ENCODE peak calls at places on chromosome 16, in ten cellular contexts. One of them, this sample, is unnamed.

GRCh38 chr16:72202014-72202413 is 30.1 kb upstream of the PMFBP1 start:
- DNase-seq in NCI-H2081: no peak
- DNase-seq in left lung: no peak
- DNase-seq in neural crest cell: no peak
- DNase-seq in SHP77: no peak
- DNase-seq in omental fat pad: no peak
- DNase-seq in lower leg skin: peak
- DNase-seq in NCI-H1092: no peak
- DNase-seq in naive thymus-derived CD8-positive, alpha-beta T cell: no peak
- DNase-seq in NCI-H1436: no peak
- DNase-seq in this sample: no peak

GRCh38 chr16:71467810-71468209 is 5.8 kb upstream of the ZNF23 start:
- DNase-seq in NCI-H2081: no peak
- DNase-seq in left lung: no peak
- DNase-seq in neural crest cell: peak
- DNase-seq in SHP77: no peak
- DNase-seq in omental fat pad: no peak
- DNase-seq in lower leg skin: no peak
- DNase-seq in NCI-H1092: no peak
- DNase-seq in naive thymus-derived CD8-positive, alpha-beta T cell: peak
- DNase-seq in NCI-H1436: no peak
- DNase-seq in this sample: peak

GRCh38 chr16:2475413-2476344 is 752 bp downstream of the TBC1D24 start:
- DNase-seq in NCI-H2081: peak
- DNase-seq in left lung: no peak
- DNase-seq in neural crest cell: no peak
- DNase-seq in SHP77: no peak
- DNase-seq in omental fat pad: no peak
- DNase-seq in lower leg skin: no peak
- DNase-seq in NCI-H1092: no peak
- DNase-seq in naive thymus-derived CD8-positive, alpha-beta T cell: peak
- DNase-seq in NCI-H1436: peak
- DNase-seq in this sample: no peak

GRCh38 chr16:65660390-65660789 is 538.5 kb upstream of the CDH11 start:
- DNase-seq in NCI-H2081: no peak
- DNase-seq in left lung: no peak
- DNase-seq in neural crest cell: no peak
- DNase-seq in SHP77: no peak
- DNase-seq in omental fat pad: no peak
- DNase-seq in lower leg skin: no peak
- DNase-seq in NCI-H1092: no peak
- DNase-seq in naive thymus-derived CD8-positive, alpha-beta T cell: no peak
- DNase-seq in NCI-H1436: no peak
- DNase-seq in this sample: no peak

GRCh38 chr16:87303431-87303930 is 13.7 kb downstream of the C16orf95 start:
- DNase-seq in NCI-H2081: no peak
- DNase-seq in left lung: no peak
- DNase-seq in neural crest cell: no peak
- DNase-seq in SHP77: no peak
- DNase-seq in omental fat pad: no peak
- DNase-seq in lower leg skin: no peak
- DNase-seq in NCI-H1092: no peak
- DNase-seq in naive thymus-derived CD8-positive, alpha-beta T cell: no peak
- DNase-seq in NCI-H1436: no peak
- DNase-seq in this sample: no peak

GRCh38 chr16:72827907-72828306 is 220.0 kb downstream of the ZFHX3 start:
- DNase-seq in NCI-H2081: no peak
- DNase-seq in left lung: no peak
- DNase-seq in neural crest cell: no peak
- DNase-seq in SHP77: peak
- DNase-seq in omental fat pad: no peak
- DNase-seq in lower leg skin: no peak
- DNase-seq in NCI-H1092: no peak
- DNase-seq in naive thymus-derived CD8-positive, alpha-beta T cell: no peak
- DNase-seq in NCI-H1436: no peak
- DNase-seq in this sample: no peak

GRCh38 chr16:17930280-17930679 is 406.3 kb downstream of the NPIPA8 start:
- DNase-seq in NCI-H2081: no peak
- DNase-seq in left lung: no peak
- DNase-seq in neural crest cell: no peak
- DNase-seq in SHP77: no peak
- DNase-seq in omental fat pad: no peak
- DNase-seq in lower leg skin: no peak
- DNase-seq in NCI-H1092: no peak
- DNase-seq in naive thymus-derived CD8-positive, alpha-beta T cell: no peak
- DNase-seq in NCI-H1436: no peak
- DNase-seq in this sample: no peak

GRCh38 chr16:81366316-81366932 is 51.7 kb downstream of the GAN start:
- DNase-seq in NCI-H2081: peak
- DNase-seq in left lung: no peak
- DNase-seq in neural crest cell: peak
- DNase-seq in SHP77: peak
- DNase-seq in omental fat pad: no peak
- DNase-seq in lower leg skin: no peak
- DNase-seq in NCI-H1092: no peak
- DNase-seq in naive thymus-derived CD8-positive, alpha-beta T cell: no peak
- DNase-seq in NCI-H1436: peak
- DNase-seq in this sample: peak

GRCh38 chr16:77273-77806 is 685 bp upstream of the MPG start:
- DNase-seq in NCI-H2081: peak
- DNase-seq in left lung: peak
- DNase-seq in neural crest cell: peak
- DNase-seq in SHP77: peak
- DNase-seq in omental fat pad: no peak
- DNase-seq in lower leg skin: peak
- DNase-seq in NCI-H1092: no peak
- DNase-seq in naive thymus-derived CD8-positive, alpha-beta T cell: no peak
- DNase-seq in NCI-H1436: no peak
- DNase-seq in this sample: peak

GRCh38 chr16:70570967-70571570 is 47.5 kb downstream of the SF3B3 start:
- DNase-seq in NCI-H2081: no peak
- DNase-seq in left lung: no peak
- DNase-seq in neural crest cell: no peak
- DNase-seq in SHP77: no peak
- DNase-seq in omental fat pad: no peak
- DNase-seq in lower leg skin: peak
- DNase-seq in NCI-H1092: no peak
- DNase-seq in naive thymus-derived CD8-positive, alpha-beta T cell: no peak
- DNase-seq in NCI-H1436: no peak
- DNase-seq in this sample: no peak

GRCh38 chr16:77298638-77299360 is 99.6 kb downstream of the SYCE1L start:
- DNase-seq in NCI-H2081: no peak
- DNase-seq in left lung: no peak
- DNase-seq in neural crest cell: no peak
- DNase-seq in SHP77: no peak
- DNase-seq in omental fat pad: no peak
- DNase-seq in lower leg skin: no peak
- DNase-seq in NCI-H1092: no peak
- DNase-seq in naive thymus-derived CD8-positive, alpha-beta T cell: no peak
- DNase-seq in NCI-H1436: no peak
- DNase-seq in this sample: no peak

GRCh38 chr16:31141489-31142108 is 6.1 kb upstream of the PRSS8 start:
- DNase-seq in NCI-H2081: no peak
- DNase-seq in left lung: no peak
- DNase-seq in neural crest cell: no peak
- DNase-seq in SHP77: peak
- DNase-seq in omental fat pad: no peak
- DNase-seq in lower leg skin: peak
- DNase-seq in NCI-H1092: no peak
- DNase-seq in naive thymus-derived CD8-positive, alpha-beta T cell: no peak
- DNase-seq in NCI-H1436: no peak
- DNase-seq in this sample: no peak

GRCh38 chr16:28538733-28539596 is at the start of gene NUPR1:
- DNase-seq in NCI-H2081: no peak
- DNase-seq in left lung: peak
- DNase-seq in neural crest cell: no peak
- DNase-seq in SHP77: peak
- DNase-seq in omental fat pad: peak
- DNase-seq in lower leg skin: peak
- DNase-seq in NCI-H1092: no peak
- DNase-seq in naive thymus-derived CD8-positive, alpha-beta T cell: no peak
- DNase-seq in NCI-H1436: no peak
- DNase-seq in this sample: no peak

GRCh38 chr16:58110590-58111330 is 18.4 kb downstream of the CFAP20 start:
- DNase-seq in NCI-H2081: no peak
- DNase-seq in left lung: no peak
- DNase-seq in neural crest cell: no peak
- DNase-seq in SHP77: no peak
- DNase-seq in omental fat pad: no peak
- DNase-seq in lower leg skin: no peak
- DNase-seq in NCI-H1092: no peak
- DNase-seq in naive thymus-derived CD8-positive, alpha-beta T cell: no peak
- DNase-seq in NCI-H1436: no peak
- DNase-seq in this sample: no peak

GRCh38 chr16:87829123-87829980 is 40.0 kb downstream of the SLC7A5 start:
- DNase-seq in NCI-H2081: no peak
- DNase-seq in left lung: no peak
- DNase-seq in neural crest cell: no peak
- DNase-seq in SHP77: no peak
- DNase-seq in omental fat pad: no peak
- DNase-seq in lower leg skin: no peak
- DNase-seq in NCI-H1092: no peak
- DNase-seq in naive thymus-derived CD8-positive, alpha-beta T cell: no peak
- DNase-seq in NCI-H1436: peak
- DNase-seq in this sample: no peak

GRCh38 chr16:71626858-71627213 is 852 bp downstream of the MARVELD3 start:
- DNase-seq in NCI-H2081: no peak
- DNase-seq in left lung: peak
- DNase-seq in neural crest cell: no peak
- DNase-seq in SHP77: no peak
- DNase-seq in omental fat pad: no peak
- DNase-seq in lower leg skin: no peak
- DNase-seq in NCI-H1092: no peak
- DNase-seq in naive thymus-derived CD8-positive, alpha-beta T cell: no peak
- DNase-seq in NCI-H1436: no peak
- DNase-seq in this sample: no peak

GRCh38 chr16:53844796-53845195 is 140.8 kb downstream of the FTO start:
- DNase-seq in NCI-H2081: no peak
- DNase-seq in left lung: no peak
- DNase-seq in neural crest cell: no peak
- DNase-seq in SHP77: no peak
- DNase-seq in omental fat pad: no peak
- DNase-seq in lower leg skin: no peak
- DNase-seq in NCI-H1092: no peak
- DNase-seq in naive thymus-derived CD8-positive, alpha-beta T cell: no peak
- DNase-seq in NCI-H1436: no peak
- DNase-seq in this sample: no peak

GRCh38 chr16:4217246-4218131 is 24.4 kb downstream of the SRL start:
- DNase-seq in NCI-H2081: peak
- DNase-seq in left lung: peak
- DNase-seq in neural crest cell: no peak
- DNase-seq in SHP77: no peak
- DNase-seq in omental fat pad: no peak
- DNase-seq in lower leg skin: no peak
- DNase-seq in NCI-H1092: peak
- DNase-seq in naive thymus-derived CD8-positive, alpha-beta T cell: no peak
- DNase-seq in NCI-H1436: no peak
- DNase-seq in this sample: no peak

GRCh38 chr16:50884066-50884860 is 142.4 kb downstream of the CYLD start:
- DNase-seq in NCI-H2081: no peak
- DNase-seq in left lung: no peak
- DNase-seq in neural crest cell: peak
- DNase-seq in SHP77: no peak
- DNase-seq in omental fat pad: no peak
- DNase-seq in lower leg skin: no peak
- DNase-seq in NCI-H1092: no peak
- DNase-seq in naive thymus-derived CD8-positive, alpha-beta T cell: peak
- DNase-seq in NCI-H1436: no peak
- DNase-seq in this sample: no peak

GRCh38 chr16:85204242-85205010 is 92.2 kb upstream of the CIBAR2 start:
- DNase-seq in NCI-H2081: no peak
- DNase-seq in left lung: no peak
- DNase-seq in neural crest cell: no peak
- DNase-seq in SHP77: no peak
- DNase-seq in omental fat pad: no peak
- DNase-seq in lower leg skin: no peak
- DNase-seq in NCI-H1092: no peak
- DNase-seq in naive thymus-derived CD8-positive, alpha-beta T cell: no peak
- DNase-seq in NCI-H1436: no peak
- DNase-seq in this sample: no peak

GRCh38 chr16:86344586-86344871 is 165.8 kb upstream of the FOXF1 start:
- DNase-seq in NCI-H2081: no peak
- DNase-seq in left lung: peak
- DNase-seq in neural crest cell: no peak
- DNase-seq in SHP77: no peak
- DNase-seq in omental fat pad: no peak
- DNase-seq in lower leg skin: no peak
- DNase-seq in NCI-H1092: no peak
- DNase-seq in naive thymus-derived CD8-positive, alpha-beta T cell: no peak
- DNase-seq in NCI-H1436: no peak
- DNase-seq in this sample: no peak

GRCh38 chr16:53852678-53853077 is 148.7 kb downstream of the FTO start:
- DNase-seq in NCI-H2081: no peak
- DNase-seq in left lung: no peak
- DNase-seq in neural crest cell: no peak
- DNase-seq in SHP77: no peak
- DNase-seq in omental fat pad: no peak
- DNase-seq in lower leg skin: no peak
- DNase-seq in NCI-H1092: no peak
- DNase-seq in naive thymus-derived CD8-positive, alpha-beta T cell: no peak
- DNase-seq in NCI-H1436: no peak
- DNase-seq in this sample: no peak

GRCh38 chr16:76386784-76387183 is 109.6 kb downstream of the CNTNAP4 start:
- DNase-seq in NCI-H2081: no peak
- DNase-seq in left lung: no peak
- DNase-seq in neural crest cell: no peak
- DNase-seq in SHP77: no peak
- DNase-seq in omental fat pad: no peak
- DNase-seq in lower leg skin: no peak
- DNase-seq in NCI-H1092: no peak
- DNase-seq in naive thymus-derived CD8-positive, alpha-beta T cell: no peak
- DNase-seq in NCI-H1436: no peak
- DNase-seq in this sample: no peak

GRCh38 chr16:28321700-28322411 is 29.5 kb downstream of the SBK1 start:
- DNase-seq in NCI-H2081: no peak
- DNase-seq in left lung: no peak
- DNase-seq in neural crest cell: peak
- DNase-seq in SHP77: peak
- DNase-seq in omental fat pad: no peak
- DNase-seq in lower leg skin: no peak
- DNase-seq in NCI-H1092: no peak
- DNase-seq in naive thymus-derived CD8-positive, alpha-beta T cell: no peak
- DNase-seq in NCI-H1436: no peak
- DNase-seq in this sample: peak

GRCh38 chr16:77738706-77739105 is 16.4 kb downstream of the NUDT7 start:
- DNase-seq in NCI-H2081: no peak
- DNase-seq in left lung: no peak
- DNase-seq in neural crest cell: no peak
- DNase-seq in SHP77: no peak
- DNase-seq in omental fat pad: no peak
- DNase-seq in lower leg skin: no peak
- DNase-seq in NCI-H1092: no peak
- DNase-seq in naive thymus-derived CD8-positive, alpha-beta T cell: no peak
- DNase-seq in NCI-H1436: no peak
- DNase-seq in this sample: no peak

GRCh38 chr16:68289621-68290329 is 21.0 kb downstream of the SLC7A6OS start:
- DNase-seq in NCI-H2081: no peak
- DNase-seq in left lung: no peak
- DNase-seq in neural crest cell: no peak
- DNase-seq in SHP77: no peak
- DNase-seq in omental fat pad: no peak
- DNase-seq in lower leg skin: no peak
- DNase-seq in NCI-H1092: no peak
- DNase-seq in naive thymus-derived CD8-positive, alpha-beta T cell: no peak
- DNase-seq in NCI-H1436: no peak
- DNase-seq in this sample: peak

GRCh38 chr16:80226499-80226898 is 314.3 kb upstream of the DYNLRB2 start:
- DNase-seq in NCI-H2081: no peak
- DNase-seq in left lung: no peak
- DNase-seq in neural crest cell: no peak
- DNase-seq in SHP77: no peak
- DNase-seq in omental fat pad: no peak
- DNase-seq in lower leg skin: no peak
- DNase-seq in NCI-H1092: no peak
- DNase-seq in naive thymus-derived CD8-positive, alpha-beta T cell: no peak
- DNase-seq in NCI-H1436: no peak
- DNase-seq in this sample: no peak

GRCh38 chr16:14600164-14600563 is 29.9 kb downstream of the PARN start:
- DNase-seq in NCI-H2081: no peak
- DNase-seq in left lung: no peak
- DNase-seq in neural crest cell: no peak
- DNase-seq in SHP77: no peak
- DNase-seq in omental fat pad: no peak
- DNase-seq in lower leg skin: no peak
- DNase-seq in NCI-H1092: no peak
- DNase-seq in naive thymus-derived CD8-positive, alpha-beta T cell: no peak
- DNase-seq in NCI-H1436: peak
- DNase-seq in this sample: no peak

This sample was measured in effector memory CD8-positive, alpha-beta T cell.